ENCODE peak calls at places on chromosomes 12 and 14, in six cellular contexts. Y, O, Z, N, F and S are unnamed samples.

GRCh38 chr12:38921025-38921677 is 15.8 kb upstream of the CPNE8 start:
- DNase-seq in N (peak), Z (peak), O (peak), Y (peak), F (peak), S (peak)

GRCh38 chr12:59151243-59151642 is 230.9 kb upstream of the LRIG3 start:
- DNase-seq in O (peak), Z (no peak), Y (no peak), N (no peak), F (no peak), S (peak)

GRCh38 chr14:100237735-100238418 is 1.1 kb upstream of the YY1 start:
- DNase-seq in N (peak), Z (peak), F (no peak), Y (peak), O (peak), S (peak)

GRCh38 chr14:26531894-26532293 is 65.9 kb downstream of the NOVA1 start:
- DNase-seq in F (no peak), Z (peak), O (peak), Y (peak), N (no peak), S (peak)

GRCh38 chr12:112937741-112938719 is at the start of gene OAS3:
- DNase-seq in Z (peak), Y (peak), N (peak), F (peak), O (peak), S (peak)

GRCh38 chr12:76158518-76159321 is 74.2 kb upstream of the NAP1L1 start:
- DNase-seq in O (peak), N (peak), Z (peak), Y (peak), F (peak), S (peak)

GRCh38 chr12:12985817-12986408 is 14.2 kb downstream of the HEBP1 start:
- DNase-seq in F (peak), N (no peak), Y (peak), Z (peak), O (peak), S (peak)

GRCh38 chr14:100653409-100653808 is 66.2 kb upstream of the BEGAIN start:
- DNase-seq in O (no peak), Z (peak), N (peak), F (no peak), Y (no peak), S (no peak)

GRCh38 chr12:123367511-123367910 is 2.9 kb upstream of the SBNO1 start:
- DNase-seq in O (no peak), N (no peak), Z (no peak), Y (no peak), F (no peak), S (no peak)

GRCh38 chr12:3557791-3558190 is 66.8 kb downstream of the PRMT8 start:
- DNase-seq in F (no peak), N (no peak), Z (no peak), O (no peak), Y (no peak), S (no peak)

GRCh38 chr14:68246074-68246980 is 426.7 kb downstream of the RAD51B start:
- DNase-seq in N (no peak), Z (no peak), Y (peak), F (no peak), O (no peak), S (peak)

GRCh38 chr12:112906712-112907414 is at the start of gene OAS1:
- DNase-seq in Y (peak), N (peak), O (peak), Z (no peak), F (no peak), S (peak)

GRCh38 chr12:108670066-108670631 is 36.5 kb upstream of the SELPLG start:
- DNase-seq in F (no peak), Z (no peak), O (no peak), N (no peak), Y (no peak), S (no peak)

GRCh38 chr14:54579606-54580005 is 12.7 kb downstream of the SAMD4A start:
- DNase-seq in Z (no peak), N (no peak), F (no peak), O (peak), Y (peak), S (no peak)
- TF ChIP-seq EZH2phosphoT487 in Z (no peak), N (no peak), F (no peak), O (no peak), Y (no peak), S (no peak)

GRCh38 chr14:21978184-21978998 is 304.8 kb upstream of the OR4E1 start:
- DNase-seq in N (peak), O (peak), Z (peak), Y (peak), F (peak), S (peak)
- H2AFZ ChIP-seq in N (no peak), O (no peak), Z (peak), Y (no peak), F (no peak), S (no peak)

DNA sequence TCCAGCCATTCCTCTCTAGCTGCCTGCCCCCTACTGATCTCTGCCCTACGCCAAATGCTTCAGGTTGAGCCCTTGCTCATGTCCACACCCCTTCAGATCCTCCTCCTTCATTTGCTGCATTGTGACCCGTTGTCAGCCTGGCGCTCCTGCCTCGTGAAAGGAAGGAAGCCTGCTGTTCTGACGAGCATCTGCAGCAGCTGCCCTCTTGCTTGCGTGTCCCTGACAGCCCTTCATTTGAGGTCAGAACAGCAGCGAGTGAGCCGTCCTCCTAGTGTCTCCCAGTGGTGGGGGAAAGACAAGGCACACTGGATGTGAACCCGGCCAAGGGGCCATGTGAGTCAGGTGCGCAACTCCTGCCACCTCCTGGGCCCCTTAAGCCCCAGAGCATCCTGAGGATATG is 3.0 kb upstream of the PIANP start:
- DNase-seq in N (peak), Z (peak), O (peak), F (no peak), Y (no peak), S (no peak)
- TF ChIP-seq EZH2phosphoT487 in N (no peak), Z (no peak), O (no peak), F (no peak), Y (no peak), S (no peak)

DNA sequence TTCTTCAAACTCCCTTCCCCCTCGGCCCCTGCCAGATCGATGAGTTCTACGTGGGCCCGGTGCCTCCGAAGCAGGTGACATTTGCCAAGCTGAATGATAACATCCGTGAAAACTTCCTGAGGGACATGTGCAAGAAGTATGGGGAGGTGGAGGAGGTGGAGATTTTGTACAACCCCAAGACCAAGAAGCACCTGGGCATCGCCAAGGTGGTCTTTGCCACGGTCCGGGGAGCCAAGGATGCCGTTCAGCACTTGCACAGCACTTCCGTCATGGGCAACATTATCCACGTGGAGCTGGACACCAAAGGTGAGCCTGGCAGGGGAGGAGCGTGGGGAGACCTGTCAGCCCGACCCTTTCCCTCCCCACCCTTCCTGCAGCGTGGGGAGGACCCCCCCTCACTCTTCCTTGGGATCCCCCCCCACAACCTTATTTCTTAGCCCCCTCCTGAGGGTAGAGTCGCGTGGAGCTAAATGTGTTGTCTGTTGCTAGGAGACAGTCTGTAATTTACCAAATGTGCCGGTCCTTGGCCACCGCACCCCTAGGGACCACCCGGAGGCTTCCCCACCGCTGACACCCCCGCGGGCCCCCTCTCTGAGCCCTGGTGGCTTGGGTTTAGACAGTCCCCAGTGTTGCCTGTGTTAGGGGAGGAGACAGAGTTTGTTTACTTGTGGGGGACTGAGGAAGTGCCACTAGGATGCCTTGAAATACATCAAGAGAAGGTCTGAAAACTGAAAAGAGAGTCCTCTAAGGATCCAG is 2.2 kb downstream of the SETD1B start:
- DNase-seq in Y (no peak), F (no peak), Z (no peak), O (peak), N (no peak), S (peak)
- H2AFZ ChIP-seq in Y (no peak), F (no peak), Z (no peak), O (no peak), N (no peak), S (peak)

GRCh38 chr12:26845057-26845666 is 12.2 kb upstream of the ITPR2 start:
- DNase-seq in Y (peak), N (no peak), O (peak), F (peak), Z (peak), S (peak)

GRCh38 chr12:26846419-26846818 is 13.4 kb upstream of the ITPR2 start:
- DNase-seq in F (no peak), N (peak), O (no peak), Y (no peak), Z (no peak), S (no peak)

GRCh38 chr12:26847431-26847830 is 14.4 kb upstream of the ITPR2 start:
- DNase-seq in N (no peak), O (no peak), Y (no peak), F (no peak), Z (no peak), S (no peak)

GRCh38 chr12:26848156-26848825 is 15.3 kb upstream of the ITPR2 start:
- DNase-seq in N (no peak), Z (no peak), O (peak), Y (no peak), F (no peak), S (no peak)

GRCh38 chr12:26845984-26846383 is 13.0 kb upstream of the ITPR2 start:
- DNase-seq in Y (peak), N (peak), Z (no peak), F (no peak), O (peak), S (no peak)
- TF ChIP-seq EZH2phosphoT487 in Y (no peak), N (no peak), Z (no peak), F (no peak), O (no peak), S (no peak)